ENCODE peak calls at places on chromosomes 3 and 15, in six cellular contexts. J, U, Q, M, R and N are unnamed samples.

GRCh38 chr3:122502139-122502538 is 12.6 kb downstream of the KPNA1 start:
- DNase-seq in J (no peak), U (no peak), Q (no peak), M (no peak), R (no peak), N (no peak)

GRCh38 chr15:99054025-99054387 is 46.4 kb upstream of the PGPEP1L start:
- DNase-seq in J (no peak), U (no peak), Q (no peak), M (no peak), R (no peak), N (no peak)

GRCh38 chr3:12267380-12268030 is 21.4 kb upstream of the PPARG start:
- DNase-seq in J (no peak), U (no peak), Q (no peak), M (no peak), R (no peak), N (no peak)

GRCh38 chr3:4492240-4493007 is 724 bp upstream of the ITPR1 start:
- DNase-seq in J (peak), U (peak), Q (peak), M (peak), R (peak), N (peak)

GRCh38 chr3:45611619-45612018 is 17.1 kb downstream of the LIMD1 start:
- DNase-seq in J (no peak), U (no peak), Q (peak), M (no peak), R (no peak), N (no peak)

GRCh38 chr3:53140575-53141467 is 10.6 kb upstream of the RFT1 start:
- DNase-seq in J (no peak), U (no peak), Q (no peak), M (no peak), R (no peak), N (no peak)

GRCh38 chr3:72595927-72596610 is 252.2 kb downstream of the SHQ1 start:
- DNase-seq in J (no peak), U (no peak), Q (no peak), M (no peak), R (no peak), N (no peak)

GRCh38 chr3:194265505-194265892 is 85.6 kb downstream of the CPN2 start:
- DNase-seq in J (peak), U (no peak), Q (peak), M (peak), R (no peak), N (no peak)

GRCh38 chr15:40151991-40152390 is 8.9 kb upstream of the BUB1B start:
- DNase-seq in J (no peak), U (no peak), Q (no peak), M (no peak), R (no peak), N (no peak)

GRCh38 chr15:22902046-22902445 is 63.6 kb downstream of the NIPA2 start:
- DNase-seq in J (no peak), U (no peak), Q (no peak), M (no peak), R (no peak), N (no peak)

GRCh38 chr3:181711325-181712135 is at the start of gene SOX2:
- DNase-seq in J (peak), U (no peak), Q (peak), M (peak), R (no peak), N (no peak)

GRCh38 chr3:143978263-143978631 is 6.6 kb downstream of the DIPK2A start:
- DNase-seq in J (no peak), U (no peak), Q (no peak), M (no peak), R (no peak), N (no peak)

GRCh38 chr3:29385056-29385455 is 104.2 kb downstream of the RBMS3 start:
- DNase-seq in J (no peak), U (no peak), Q (no peak), M (no peak), R (no peak), N (no peak)

GRCh38 chr3:188527389-188527788 is 373.4 kb downstream of the LPP start:
- DNase-seq in J (no peak), U (no peak), Q (no peak), M (no peak), R (no peak), N (no peak)

GRCh38 chr3:149592758-149593240 is 65.0 kb downstream of the WWTR1 start:
- DNase-seq in J (peak), U (no peak), Q (no peak), M (no peak), R (no peak), N (no peak)

GRCh38 chr3:144142151-144142855 is 170.7 kb downstream of the DIPK2A start:
- DNase-seq in J (no peak), U (no peak), Q (no peak), M (no peak), R (no peak), N (no peak)

GRCh38 chr3:195511136-195511535 is 32.0 kb downstream of the PPP1R2 start:
- DNase-seq in J (no peak), U (no peak), Q (no peak), M (no peak), R (no peak), N (no peak)

GRCh38 chr15:59116141-59116540 is 11.2 kb downstream of the CCNB2 start:
- DNase-seq in J (no peak), U (no peak), Q (no peak), M (no peak), R (no peak), N (no peak)

GRCh38 chr3:38250198-38250597 is 15.4 kb upstream of the SLC22A13 start:
- DNase-seq in J (no peak), U (no peak), Q (no peak), M (no peak), R (no peak), N (no peak)

GRCh38 chr15:68620721-68621528 is 42.1 kb downstream of the CORO2B start:
- DNase-seq in J (peak), U (no peak), Q (peak), M (no peak), R (no peak), N (no peak)

GRCh38 chr3:14177580-14178246 is 688 bp downstream of the XPC start:
- DNase-seq in J (no peak), U (no peak), Q (peak), M (no peak), R (peak), N (no peak)

GRCh38 chr3:64853456-64853855 is 165.7 kb upstream of the ADAMTS9 start:
- DNase-seq in J (no peak), U (no peak), Q (no peak), M (no peak), R (no peak), N (no peak)

GRCh38 chr3:48617559-48617958 is 4.0 kb downstream of the TMEM89 start:
- DNase-seq in J (no peak), U (no peak), Q (no peak), M (no peak), R (no peak), N (no peak)

GRCh38 chr3:94862703-94863102 is 799.8 kb downstream of the NSUN3 start:
- DNase-seq in J (no peak), U (no peak), Q (peak), M (no peak), R (peak), N (no peak)

GRCh38 chr15:66423149-66423548 is 36.4 kb downstream of the MAP2K1 start:
- DNase-seq in J (no peak), U (no peak), Q (no peak), M (no peak), R (no peak), N (no peak)

GRCh38 chr3:133459400-133459799 is 59.5 kb downstream of the BFSP2 start:
- DNase-seq in J (peak), U (no peak), Q (peak), M (no peak), R (no peak), N (no peak)

GRCh38 chr15:33188654-33189257 is 5.8 kb downstream of the FMN1 start:
- DNase-seq in J (no peak), U (no peak), Q (no peak), M (no peak), R (no peak), N (no peak)

GRCh38 chr3:5197470-5198312 is 10.2 kb downstream of the EDEM1 start:
- DNase-seq in J (no peak), U (peak), Q (no peak), M (no peak), R (peak), N (no peak)

GRCh38 chr3:108031893-108032292 is 58.9 kb downstream of the CD47 start:
- DNase-seq in J (no peak), U (no peak), Q (no peak), M (no peak), R (no peak), N (no peak)

GRCh38 chr3:127339016-127339415 is 51.2 kb upstream of the PRR20G start:
- DNase-seq in J (no peak), U (no peak), Q (no peak), M (no peak), R (no peak), N (no peak)

GRCh38 chr15:41796457-41796856 is 22.2 kb downstream of the MAPKBP1 start:
- DNase-seq in J (no peak), U (no peak), Q (no peak), M (no peak), R (no peak), N (no peak)

GRCh38 chr15:89652666-89653065 is 2.6 kb downstream of the KIF7 start:
- DNase-seq in J (no peak), U (no peak), Q (no peak), M (no peak), R (no peak), N (no peak)

GRCh38 chr3:174620138-174620537 is 239.0 kb upstream of the NAALADL2 start:
- DNase-seq in J (no peak), U (no peak), Q (no peak), M (no peak), R (no peak), N (no peak)

GRCh38 chr3:183698318-183698731 is 728 bp downstream of the YEATS2 start:
- DNase-seq in J (peak), U (peak), Q (peak), M (no peak), R (peak), N (peak)

GRCh38 chr3:20537234-20537633 is 351.2 kb upstream of the SGO1 start:
- DNase-seq in J (no peak), U (no peak), Q (no peak), M (no peak), R (no peak), N (no peak)

GRCh38 chr3:58120075-58120812 is 90.5 kb downstream of the DNASE1L3 start:
- DNase-seq in J (peak), U (no peak), Q (no peak), M (no peak), R (no peak), N (no peak)

GRCh38 chr15:94692697-94693096 is 461.3 kb downstream of the MCTP2 start:
- DNase-seq in J (no peak), U (no peak), Q (no peak), M (no peak), R (no peak), N (no peak)